ENCODE peak calls at places on chromosomes 7 and 10, in six cellular contexts. S, U, X, H, F and C are unnamed samples.

GRCh38 chr7:29494350-29494749 is 69.3 kb upstream of the PRR15 start:
- DNase-seq in X (no peak), F (peak; percentile 69), H (no peak), S (no peak), U (no peak), C (no peak)

GRCh38 chr7:103656221-103656620 is 210.2 kb upstream of the SLC26A5 start:
- DNase-seq in H (no peak), F (no peak), S (no peak), U (no peak), X (no peak), C (no peak)

GRCh38 chr10:132592790-132593788 is 55.5 kb downstream of the INPP5A start:
- DNase-seq in X (no peak), S (no peak), U (no peak), H (no peak), F (no peak), C (no peak)

GRCh38 chr7:30313793-30314192 is 29.4 kb downstream of the ZNRF2 start:
- DNase-seq in S (no peak), H (no peak), U (no peak), X (no peak), F (no peak), C (no peak)

GRCh38 chr10:124911124-124912051 is 30.5 kb upstream of the ZRANB1 start:
- DNase-seq in H (no peak), U (no peak), S (no peak), X (no peak), F (peak; percentile 78), C (peak; percentile 25)

GRCh38 chr7:39133088-39133487 is 155.4 kb downstream of the POU6F2 start:
- DNase-seq in X (no peak), U (peak; percentile 34), F (no peak), S (no peak), H (no peak), C (no peak)

GRCh38 chr7:75649462-75649861 is 89.3 kb downstream of the HIP1 start:
- DNase-seq in U (peak; percentile 37), X (no peak), H (no peak), S (no peak), F (no peak), C (no peak)

GRCh38 chr7:24718977-24719491 is 38.2 kb downstream of the GSDME start:
- DNase-seq in X (no peak), U (no peak), F (no peak), H (no peak), S (no peak), C (peak; percentile 49)

GRCh38 chr10:25125151-25125550 is 49.6 kb upstream of the GPR158 start:
- DNase-seq in U (peak; percentile 17), S (no peak), F (no peak), X (peak; percentile 50), H (no peak), C (no peak)

GRCh38 chr10:43817368-43817767 is 168.7 kb upstream of the ZNF32 start:
- DNase-seq in X (no peak), F (peak; percentile 79), H (no peak), S (no peak), U (no peak), C (no peak)

GRCh38 chr10:77872151-77872946 is 54.2 kb downstream of the DLG5 start:
- DNase-seq in S (peak; percentile 72), H (no peak), X (no peak), U (no peak), F (peak; percentile 43), C (no peak)

GRCh38 chr7:50491943-50492342 is 41.8 kb upstream of the FIGNL1 start:
- DNase-seq in U (no peak), X (no peak), H (no peak), F (no peak), S (no peak), C (no peak)
- TF ChIP-seq CTCF in U (no peak), X (no peak), H (no peak), F (no peak), S (no peak), C (no peak)

GRCh38 chr7:163298-163695 is 29.1 kb upstream of the FAM20C start:
- DNase-seq in X (no peak), S (no peak), H (peak; percentile 55), F (no peak), U (no peak), C (no peak)

GRCh38 chr7:162583-163297 is 29.6 kb upstream of the FAM20C start:
- DNase-seq in U (no peak), X (no peak), F (no peak), H (peak; percentile 35), S (no peak), C (no peak)

GRCh38 chr7:159370-160270 is 32.8 kb upstream of the FAM20C start:
- DNase-seq in F (no peak), H (peak; percentile 45), U (no peak), S (no peak), X (no peak), C (no peak)

GRCh38 chr7:161786-162185 is 30.6 kb upstream of the FAM20C start:
- DNase-seq in H (peak; percentile 20), X (no peak), U (no peak), S (no peak), F (no peak), C (no peak)

DNA sequence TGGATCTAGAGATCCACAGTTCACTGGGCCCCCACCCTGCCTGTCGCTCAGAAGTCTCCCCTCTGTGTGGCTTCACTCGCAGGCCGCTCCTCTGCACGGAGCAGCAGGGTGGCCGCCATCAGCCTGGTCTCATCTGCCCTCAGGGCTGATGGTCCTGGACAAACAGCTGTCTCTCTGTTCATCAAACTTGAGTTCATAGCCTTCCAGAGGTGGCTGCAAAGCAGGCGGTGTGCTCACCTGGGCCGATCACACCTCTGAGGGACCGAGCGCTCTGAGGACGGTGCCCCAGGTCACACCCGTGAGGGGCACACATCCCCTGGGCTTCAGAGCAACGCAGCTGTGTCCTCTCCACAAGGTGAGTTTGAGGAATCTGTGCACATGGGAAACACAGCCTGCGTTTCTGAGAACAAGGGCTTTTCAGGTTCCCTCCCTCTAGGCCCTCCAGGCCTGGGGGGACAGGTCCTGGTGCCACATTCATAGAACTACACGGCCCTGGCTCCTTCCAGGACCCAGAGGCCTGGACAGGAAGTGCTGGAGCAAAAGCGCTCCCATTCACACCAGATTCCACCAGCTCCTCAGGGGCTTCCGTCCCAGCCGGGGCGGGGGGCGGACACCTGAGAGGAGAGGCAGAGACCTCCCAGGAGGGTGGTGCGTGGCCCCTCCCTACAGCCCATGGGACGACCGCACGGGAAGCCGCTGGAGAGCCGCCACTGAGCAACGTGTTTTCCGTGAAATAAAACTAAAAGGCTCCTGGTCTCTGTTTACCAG is 31.2 kb upstream of the FAM20C start:
- DNase-seq in U (no peak), H (peak; percentile 45), X (no peak), S (no peak), F (no peak), C (no peak)
- TF ChIP-seq CTCF in U (no peak), H (no peak), X (no peak), S (no peak), F (no peak), C (no peak)

DNA sequence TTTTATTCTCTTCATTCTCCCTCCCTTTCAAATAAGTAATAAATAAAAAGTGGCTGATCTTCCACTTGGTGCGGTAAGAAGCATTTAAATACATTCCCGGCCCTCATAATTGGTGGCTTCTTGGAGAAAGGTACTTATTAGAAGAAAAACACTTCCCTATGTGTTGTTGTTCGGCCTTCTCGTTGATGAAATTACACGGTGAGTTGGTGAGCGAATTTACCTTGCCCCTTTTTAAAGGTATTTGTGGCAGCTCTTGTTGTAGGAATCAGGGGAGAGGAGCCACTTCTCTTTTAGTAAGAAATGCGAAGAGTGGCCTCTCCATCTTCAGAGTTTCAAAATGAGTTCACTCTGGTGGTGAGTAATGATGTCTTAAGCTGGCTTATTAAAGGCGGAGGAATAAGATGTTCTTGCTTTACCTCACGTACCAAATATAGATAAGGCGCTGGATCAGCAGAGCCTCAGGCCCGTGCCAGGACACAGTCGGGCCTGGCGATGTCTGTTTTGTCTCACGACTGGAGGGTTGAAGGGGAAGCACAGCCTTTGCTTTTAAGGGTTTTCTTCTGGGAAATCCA is 135.9 kb downstream of the CUX1 start:
- DNase-seq in S (peak; percentile 71), U (peak; percentile 57), F (peak; percentile 89), X (no peak), H (no peak), C (no peak)
- TF ChIP-seq CTCF in S (no peak), U (no peak), F (no peak), X (no peak), H (no peak), C (no peak)

GRCh38 chr7:1640376-1641172 is 29.5 kb upstream of the ELFN1 start:
- DNase-seq in S (no peak), H (no peak), F (no peak), U (peak; percentile 15), X (no peak), C (no peak)
- TF ChIP-seq CTCF in S (no peak), H (no peak), F (no peak), U (peak; percentile 72), X (peak; percentile 24), C (no peak)

DNA sequence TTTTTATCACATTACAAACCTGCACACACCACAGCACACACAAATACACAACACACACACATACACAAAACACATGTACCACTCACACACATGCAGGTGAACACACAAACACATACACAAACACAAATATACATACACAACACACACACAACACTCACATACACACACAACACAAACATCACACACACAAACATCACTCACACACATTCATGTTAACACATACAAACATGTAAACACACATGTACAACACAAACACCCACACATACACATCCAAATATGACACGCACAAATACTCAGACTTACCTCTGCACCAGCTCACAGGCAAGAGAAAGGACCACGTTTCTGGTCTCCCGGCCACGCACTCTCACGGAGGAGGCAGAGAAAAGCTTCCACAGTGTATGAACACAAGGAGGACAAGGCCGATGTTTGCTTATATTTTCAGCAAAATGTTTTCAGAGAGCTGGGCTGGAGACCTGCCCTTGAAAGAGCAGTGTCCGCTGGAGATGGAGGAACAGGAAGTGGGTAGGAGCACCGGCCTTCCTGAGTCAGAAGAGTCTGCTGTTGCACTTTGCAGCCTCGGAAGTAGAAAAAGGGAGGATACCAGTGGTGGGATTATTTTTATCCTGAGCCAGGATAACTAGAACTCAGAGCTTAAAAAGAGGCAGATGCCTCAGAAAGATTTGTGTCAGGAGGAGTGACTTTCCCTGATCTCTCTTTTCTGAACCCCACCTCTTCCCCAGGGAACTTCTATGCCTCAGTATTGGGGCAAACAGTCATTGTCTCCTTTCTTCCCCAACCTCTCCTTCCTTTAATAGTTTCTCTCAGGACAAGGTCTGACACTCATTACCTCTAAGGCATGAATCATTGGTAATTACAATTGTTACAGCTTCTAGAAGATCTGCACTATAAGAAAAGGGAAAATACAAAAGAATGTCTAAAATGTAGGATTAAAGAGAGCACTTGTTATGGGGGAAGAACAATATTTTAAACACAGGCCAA is at the start of gene GIMAP6:
- DNase-seq in X (no peak), H (no peak), F (no peak), U (no peak), S (no peak), C (no peak)
- TF ChIP-seq CTCF in X (no peak), H (no peak), F (no peak), U (no peak), S (no peak), C (no peak)